ENCODE peak calls at places on chromosomes 5 and 9, in four cellular contexts. S, Q, K and T are unnamed samples.

GRCh38 chr5:74105126-74105780 is 479.3 kb downstream of the ARHGEF28 start:
- DNase-seq in S (no peak), Q (no peak), K (peak), T (no peak)

GRCh38 chr5:81397169-81397568 is 3.2 kb upstream of the ACOT12 start:
- DNase-seq in S (no peak), Q (no peak), K (peak), T (no peak)

GRCh38 chr9:38163518-38163917 is 94.5 kb upstream of the SHB start:
- DNase-seq in S (no peak), Q (no peak), K (no peak), T (no peak)

GRCh38 chr9:38061326-38061947 is 7.6 kb downstream of the SHB start:
- DNase-seq in S (no peak), Q (no peak), K (no peak), T (no peak)

GRCh38 chr9:111632051-111632450 is 917 bp downstream of the DNAJC25 start:
- DNase-seq in S (no peak), Q (no peak), K (peak), T (no peak)

GRCh38 chr5:180467576-180467975 is 26.6 kb upstream of the CNOT6 start:
- DNase-seq in S (no peak), Q (no peak), K (no peak), T (no peak)

GRCh38 chr5:135491552-135492318 is 39.6 kb upstream of the TIFAB start:
- DNase-seq in S (no peak), Q (no peak), K (peak), T (no peak)

GRCh38 chr5:66981266-66981665 is 215.3 kb downstream of the CD180 start:
- DNase-seq in S (no peak), Q (no peak), K (no peak), T (no peak)

GRCh38 chr9:84170521-84171141 is 169.9 kb downstream of the SLC28A3 start:
- DNase-seq in S (no peak), Q (no peak), K (peak), T (peak)

GRCh38 chr9:121353246-121353975 is 16.6 kb downstream of the STOM start:
- DNase-seq in S (no peak), Q (peak), K (no peak), T (no peak)

GRCh38 chr5:92372766-92373165 is 989.6 kb upstream of the ARRDC3 start:
- DNase-seq in S (no peak), Q (no peak), K (peak), T (no peak)

GRCh38 chr5:5419291-5420210 is 2.9 kb upstream of the ICE1 start:
- DNase-seq in S (no peak), Q (no peak), K (peak), T (no peak)

GRCh38 chr9:137286980-137287383 is 9.5 kb downstream of the TOR4A start:
- DNase-seq in S (no peak), Q (no peak), K (peak), T (no peak)

GRCh38 chr5:44770936-44771717 is 37.6 kb upstream of the MRPS30 start:
- DNase-seq in S (no peak), Q (no peak), K (no peak), T (no peak)

GRCh38 chr9:35538361-35539234 is 48.7 kb downstream of the RUSC2 start:
- DNase-seq in S (no peak), Q (no peak), K (no peak), T (no peak)

GRCh38 chr5:74183041-74183440 is 457.5 kb downstream of the ENC1 start:
- DNase-seq in S (no peak), Q (no peak), K (peak), T (no peak)

GRCh38 chr5:87627360-87627759 is 214.6 kb upstream of the CCNH start:
- DNase-seq in S (no peak), Q (no peak), K (no peak), T (no peak)

GRCh38 chr9:4038182-4038723 is 261.6 kb downstream of the GLIS3 start:
- DNase-seq in S (no peak), Q (no peak), K (no peak), T (no peak)

GRCh38 chr9:84897362-84898094 is 228.0 kb downstream of the NTRK2 start:
- DNase-seq in S (no peak), Q (no peak), K (no peak), T (no peak)

GRCh38 chr5:32790411-32790951 is 79.4 kb downstream of the NPR3 start:
- DNase-seq in S (no peak), Q (no peak), K (no peak), T (no peak)

GRCh38 chr5:111848374-111848914 is 91.5 kb upstream of the NREP start:
- DNase-seq in S (no peak), Q (no peak), K (peak), T (no peak)

GRCh38 chr9:15157371-15157770 is 149.6 kb downstream of the TTC39B start:
- DNase-seq in S (no peak), Q (no peak), K (peak), T (no peak)

GRCh38 chr5:72203251-72203845 is 96.1 kb downstream of the MAP1B start:
- DNase-seq in S (no peak), Q (no peak), K (no peak), T (no peak)

GRCh38 chr9:104794070-104794469 is 30.1 kb downstream of the NIPSNAP3B start:
- DNase-seq in S (no peak), Q (no peak), K (no peak), T (no peak)